ENCODE peak calls at places on chromosomes 3 and 15, in four cellular contexts. C, S, Y and P are unnamed samples.
A peak's percentile ranks its signal among the peaks of the same experiment; 100 is the strongest.

GRCh38 chr15:95284933-95285401 is 1045.5 kb upstream of the NR2F2 start:
- DNase-seq in Y (peak; percentile 77), C (peak; percentile 70), S (peak; percentile 94), P (no peak)

GRCh38 chr3:190286014-190286413 is 36.2 kb downstream of the CLDN1 start:
- DNase-seq in Y (no peak), C (no peak), S (no peak), P (no peak)

GRCh38 chr3:130838898-130839572 is 54.8 kb upstream of the ATP2C1 start:
- DNase-seq in S (no peak), Y (no peak), C (no peak), P (no peak)

GRCh38 chr15:38818156-38818745 is 253.6 kb upstream of the RASGRP1 start:
- DNase-seq in C (no peak), Y (no peak), S (peak; percentile 92), P (no peak)

GRCh38 chr3:105527538-105527937 is 160.8 kb downstream of the ALCAM start:
- DNase-seq in Y (no peak), S (no peak), C (no peak), P (no peak)

GRCh38 chr15:75532413-75533250 is 46.5 kb downstream of the PTPN9 start:
- DNase-seq in Y (peak; percentile 64), S (peak; percentile 45), C (peak; percentile 88), P (peak; percentile 83)

GRCh38 chr3:190083631-190084030 is 37.1 kb downstream of the P3H2 start:
- DNase-seq in C (no peak), S (no peak), Y (no peak), P (no peak)

GRCh38 chr3:124986153-124987143 is 51.9 kb upstream of the MUC13 start:
- DNase-seq in C (peak; percentile 96), Y (peak; percentile 98), S (peak; percentile 43), P (no peak)

GRCh38 chr3:30630238-30631030 is 24.0 kb downstream of the TGFBR2 start:
- DNase-seq in C (no peak), S (peak; percentile 30), Y (no peak), P (no peak)

GRCh38 chr3:30628931-30629590 is 22.7 kb downstream of the TGFBR2 start:
- DNase-seq in C (no peak), Y (no peak), S (peak; percentile 54), P (no peak)

GRCh38 chr3:30631237-30631961 is 25.0 kb downstream of the TGFBR2 start:
- DNase-seq in C (no peak), S (no peak), Y (peak; percentile 65), P (no peak)

GRCh38 chr3:30628188-30628930 is 22.0 kb downstream of the TGFBR2 start:
- DNase-seq in Y (no peak), C (no peak), S (peak; percentile 93), P (no peak)

DNA sequence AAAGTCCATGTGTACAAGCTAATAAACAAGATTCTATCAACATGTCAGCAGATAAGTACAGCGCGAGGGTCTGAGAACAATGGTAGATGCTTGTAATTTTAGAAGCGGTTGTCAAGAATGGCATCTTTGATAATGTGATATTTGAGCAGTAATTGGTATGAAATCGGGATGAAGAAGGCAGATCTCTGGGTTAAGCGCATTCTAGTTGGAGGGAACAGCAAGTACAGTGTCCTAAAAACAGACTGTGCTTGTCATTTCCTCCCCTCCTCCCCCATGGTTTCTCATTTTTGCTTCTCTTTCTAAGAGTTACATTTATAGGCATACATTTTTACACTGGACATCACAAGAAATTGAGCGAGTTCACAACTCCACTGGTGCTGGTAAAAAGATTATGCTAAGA is 23.3 kb downstream of the TGFBR2 start:
- DNase-seq in Y (no peak), C (no peak), S (no peak), P (no peak)
- H3K27ac ChIP-seq in Y (no peak overlapping the region), C (no peak overlapping the region), S (no peak overlapping the region), P (peak overlapping the region; percentile 58)

GRCh38 chr15:60660290-60661051 is 181.5 kb upstream of the ICE2 start:
- DNase-seq in S (peak; percentile 81), C (peak; percentile 73), Y (peak; percentile 73), P (no peak)
- H3K4me3 ChIP-seq in S (peak overlapping the region; percentile 4), C (no peak overlapping the region), Y (no peak overlapping the region), P (peak overlapping the region; percentile 30)

DNA sequence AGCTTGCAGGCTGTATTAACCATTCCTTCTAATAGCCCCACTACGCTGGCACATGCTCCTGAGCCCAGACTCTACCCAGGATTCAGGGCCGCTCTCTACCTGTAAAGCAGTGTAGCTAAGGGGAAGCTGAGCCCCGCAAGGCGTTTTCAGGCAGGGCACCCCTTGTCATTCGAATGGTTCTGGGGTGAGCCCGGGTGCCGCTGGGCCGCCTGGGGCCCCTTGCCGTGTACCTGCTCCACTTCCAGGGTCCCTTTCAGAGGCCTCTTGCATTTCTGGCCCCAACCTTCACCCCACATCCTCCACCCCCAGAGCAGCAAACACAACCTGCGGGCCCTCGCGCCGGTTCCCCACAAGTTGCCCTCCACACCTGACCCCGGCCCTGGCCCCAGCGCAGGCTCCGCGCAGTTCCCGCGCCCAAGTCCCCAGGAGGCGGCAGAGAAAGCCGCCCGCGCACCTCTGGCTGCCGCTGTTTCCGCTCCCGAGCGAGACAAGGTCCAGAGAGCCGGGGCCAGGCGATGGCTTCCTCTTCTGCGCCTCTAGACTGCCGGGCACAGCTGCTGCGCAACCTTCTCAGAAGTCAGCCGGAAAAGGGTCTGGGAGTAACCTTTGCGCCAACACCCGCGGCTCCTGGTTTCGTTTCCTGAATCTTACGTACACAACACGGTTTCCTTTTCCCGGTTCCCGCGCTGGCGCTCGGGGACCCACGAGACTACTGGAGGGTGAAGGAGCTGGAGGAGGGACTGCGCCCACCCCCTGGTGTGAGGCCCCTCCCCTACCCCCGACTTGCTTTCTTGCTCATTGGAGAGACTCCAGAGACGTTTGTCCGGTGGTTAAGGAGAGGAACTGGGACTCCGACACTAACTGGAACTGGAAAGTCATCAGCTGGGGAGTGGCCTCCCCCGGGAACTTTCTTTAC is at the start of gene PLSCR1:
- DNase-seq in C (peak; percentile 93), S (peak; percentile 95), Y (peak; percentile 97), P (peak; percentile 98)
- H3K4me1 ChIP-seq in C (peaks cover 7% of the 10 kb centered on the region), S (peaks cover 10% of the 10 kb centered on the region), Y (no peaks in the 10 kb centered on the region), P (peaks cover 4% of the 10 kb centered on the region)

GRCh38 chr3:48268936-48269551 is 28.1 kb downstream of the ZNF589 start:
- DNase-seq in C (no peak), S (no peak), Y (peak; percentile 42), P (no peak)

GRCh38 chr3:48267782-48268181 is 26.9 kb downstream of the ZNF589 start:
- DNase-seq in C (no peak), Y (no peak), S (no peak), P (no peak)

GRCh38 chr3:48270306-48270705 is 29.4 kb downstream of the ZNF589 start:
- DNase-seq in Y (no peak), S (no peak), C (no peak), P (no peak)

GRCh38 chr3:48269592-48269991 is 28.7 kb downstream of the ZNF589 start:
- DNase-seq in S (no peak), Y (no peak), C (no peak), P (no peak)

DNA sequence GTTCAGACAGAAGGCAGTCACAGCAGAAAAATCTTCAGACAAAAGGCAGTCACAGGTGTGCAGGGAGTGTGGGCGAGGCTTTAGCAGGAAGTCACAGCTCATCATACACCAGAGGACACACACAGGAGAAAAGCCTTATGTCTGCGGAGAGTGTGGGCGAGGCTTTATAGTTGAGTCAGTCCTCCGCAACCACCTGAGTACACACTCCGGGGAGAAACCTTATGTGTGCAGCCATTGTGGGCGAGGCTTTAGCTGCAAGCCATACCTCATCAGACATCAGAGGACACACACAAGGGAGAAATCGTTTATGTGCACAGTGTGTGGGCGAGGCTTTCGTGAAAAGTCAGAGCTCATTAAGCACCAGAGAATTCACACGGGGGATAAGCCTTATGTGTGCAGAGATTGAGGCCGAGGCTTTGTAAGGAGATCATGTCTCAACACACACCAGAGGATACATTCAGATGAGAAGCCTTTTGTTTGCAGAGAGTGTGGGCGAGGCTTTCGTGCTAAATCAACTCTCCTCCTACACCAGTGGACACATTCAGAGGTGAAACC is 27.6 kb downstream of the ZNF589 start:
- DNase-seq in C (no peak), Y (peak; percentile 22), S (no peak), P (no peak)
- H3K27ac ChIP-seq in C (no peak overlapping the region), Y (no peak overlapping the region), S (no peak overlapping the region), P (no peak overlapping the region)

DNA sequence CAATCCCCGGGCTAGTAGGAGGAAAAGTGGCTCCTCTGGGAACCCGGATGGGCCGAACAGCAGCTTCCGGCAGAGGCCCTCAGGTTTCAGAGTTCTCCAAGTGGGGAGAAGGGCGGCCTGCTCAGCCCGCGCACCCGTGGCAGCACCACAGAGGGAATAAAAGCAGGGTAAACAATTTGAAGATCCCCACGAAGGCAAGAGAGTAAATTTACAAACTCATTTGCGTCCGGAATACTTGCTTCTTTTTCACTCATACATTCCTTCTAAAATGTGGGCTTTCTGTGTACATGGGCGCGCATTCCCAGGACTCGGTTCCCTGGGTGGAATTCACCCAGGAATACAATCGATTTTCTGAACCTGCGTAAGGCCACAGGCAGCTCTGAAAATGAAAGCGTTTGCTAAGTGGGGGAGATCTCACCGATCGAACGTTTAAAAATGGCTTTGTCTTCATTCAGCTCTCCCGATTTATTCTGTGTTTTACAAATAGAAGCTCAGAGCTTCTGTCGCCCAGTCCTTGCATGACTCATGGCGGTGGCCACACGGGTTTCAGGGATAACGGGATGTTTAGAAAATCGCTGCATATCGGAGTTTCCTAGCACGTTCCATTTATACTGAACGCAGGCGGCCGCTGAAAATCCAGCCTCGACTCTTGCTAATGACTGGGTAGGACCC is 74.0 kb upstream of the POLG start:
- DNase-seq in S (no peak), Y (no peak), C (peak; percentile 6), P (no peak)
- H3K4me3 ChIP-seq in S (no peak overlapping the region), Y (peak overlapping the region; percentile 41), C (peak overlapping the region; percentile 28), P (peak overlapping the region; percentile 47)

GRCh38 chr3:25782938-25783660 is at the start of gene NGLY1:
- DNase-seq in Y (peak; percentile 78), C (peak; percentile 75), S (peak; percentile 92), P (peak; percentile 90)

GRCh38 chr3:25781758-25782594 is 1.3 kb downstream of the NGLY1 start:
- DNase-seq in C (no peak), Y (no peak), S (no peak), P (no peak)

GRCh38 chr3:25783661-25784512 is 644 bp upstream of the NGLY1 start:
- DNase-seq in C (peak; percentile 18), S (peak; percentile 86), Y (peak; percentile 41), P (no peak)

GRCh38 chr3:25781145-25781757 is 2.0 kb downstream of the NGLY1 start:
- DNase-seq in Y (no peak), C (no peak), S (no peak), P (no peak)

GRCh38 chr3:25782636-25782937 is 656 bp downstream of the NGLY1 start:
- DNase-seq in S (no peak), Y (no peak), C (no peak), P (no peak)
- H3K4me1 ChIP-seq in S (peaks cover 12% of the 10 kb centered on the region), Y (peaks cover 2% of the 10 kb centered on the region), C (peaks cover 2% of the 10 kb centered on the region), P (no peaks in the 10 kb centered on the region)

GRCh38 chr3:11545186-11545851 is 98.4 kb downstream of the VGLL4 start:
- DNase-seq in S (peak; percentile 63), Y (no peak), C (no peak), P (no peak)
- H3K27ac ChIP-seq in S (peak overlapping the region; percentile 69), Y (no peak overlapping the region), C (no peak overlapping the region), P (peak overlapping the region; percentile 67)

DNA sequence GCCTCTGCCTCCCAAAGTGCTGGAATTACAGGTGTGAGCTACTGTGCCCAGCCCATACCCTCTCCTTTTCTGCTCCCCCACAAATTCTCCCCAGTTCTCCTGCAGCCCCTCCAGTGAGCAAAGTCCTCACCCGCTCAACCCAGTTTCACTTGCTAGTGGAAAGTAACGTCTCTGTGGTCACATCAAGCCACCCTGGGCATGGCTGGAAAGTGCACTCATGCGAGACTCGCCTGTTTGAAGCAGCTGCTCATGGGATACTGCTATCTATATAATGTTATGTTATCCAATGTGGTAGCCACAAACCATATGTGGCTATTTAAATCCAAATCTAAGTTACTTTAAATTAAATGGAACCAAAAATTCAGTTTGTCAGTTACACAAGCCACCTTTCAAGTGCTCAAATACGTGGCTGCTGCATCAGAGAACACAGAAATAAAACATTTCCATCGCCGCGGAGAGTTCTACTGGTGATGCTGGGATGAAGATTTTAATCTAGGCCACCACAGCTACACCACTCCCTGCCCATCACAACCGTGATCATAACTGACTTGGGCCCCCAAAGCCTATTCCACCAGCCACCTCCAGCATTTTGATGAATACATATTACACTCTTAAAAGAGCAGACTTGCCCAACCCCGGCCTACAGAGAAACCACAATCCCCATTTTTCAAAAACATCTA is 119.4 kb downstream of the LIPC start:
- DNase-seq in C (no peak), Y (no peak), S (no peak), P (no peak)
- H3K4me3 ChIP-seq in C (no peak overlapping the region), Y (peak overlapping the region; percentile 5), S (peak overlapping the region; percentile 35), P (no peak overlapping the region)